ENCODE peak calls at places on chromosomes 3 and 15, in four cellular contexts. W, C, H and J are unnamed samples.

GRCh38 chr3:140501770-140502364 is 176.0 kb upstream of the TRIM42 start:
- DNase-seq in C (no peak), H (no peak), W (no peak), J (no peak)

GRCh38 chr3:148718982-148719862 is 21.5 kb downstream of the AGTR1 start:
- DNase-seq in C (no peak), H (no peak), W (no peak), J (no peak)

GRCh38 chr3:69009559-69010410 is 3.7 kb downstream of the EOGT start:
- DNase-seq in W (no peak), C (no peak), H (no peak), J (no peak)

GRCh38 chr15:37014137-37014536 is 86.2 kb downstream of the MEIS2 start:
- DNase-seq in C (no peak), W (no peak), H (no peak), J (no peak)

GRCh38 chr3:169362261-169362660 is 301.3 kb downstream of the MECOM start:
- DNase-seq in C (no peak), W (no peak), H (no peak), J (no peak)

GRCh38 chr3:58150800-58151199 is 60.0 kb downstream of the DNASE1L3 start:
- DNase-seq in H (no peak), C (no peak), W (no peak), J (no peak)

GRCh38 chr15:52318729-52319500 is 23.3 kb upstream of the MYO5C start:
- DNase-seq in C (no peak), H (no peak), W (no peak), J (no peak)

GRCh38 chr3:1855836-1856235 is 242.8 kb upstream of the CNTN4 start:
- DNase-seq in H (no peak), W (no peak), C (no peak), J (no peak)

GRCh38 chr3:164416491-164417222 is 661.6 kb downstream of the SI start:
- DNase-seq in W (no peak), C (no peak), H (no peak), J (no peak)

GRCh38 chr15:63870403-63871209 is 36.9 kb upstream of the HERC1 start:
- DNase-seq in W (no peak), H (no peak), C (no peak), J (no peak)

GRCh38 chr3:89367166-89367565 is 259.7 kb downstream of the EPHA3 start:
- DNase-seq in H (no peak), W (no peak), C (no peak), J (no peak)

GRCh38 chr3:159881208-159881607 is 107.4 kb upstream of the IL12A start:
- DNase-seq in C (no peak), W (no peak), H (no peak), J (no peak)

GRCh38 chr3:5634411-5634810 is 446.9 kb downstream of the EDEM1 start:
- DNase-seq in C (no peak), H (no peak), W (no peak), J (no peak)

GRCh38 chr3:196055683-196056270 is 26.1 kb downstream of the TFRC start:
- DNase-seq in C (no peak), W (no peak), H (no peak), J (no peak)

GRCh38 chr15:60704129-60704528 is 225.2 kb upstream of the ICE2 start:
- DNase-seq in H (no peak), C (no peak), W (no peak), J (no peak)

GRCh38 chr3:61114316-61114953 is 136.8 kb downstream of the FHIT start:
- DNase-seq in H (no peak), C (no peak), W (no peak), J (no peak)

GRCh38 chr3:136818851-136819783 is at the start of gene SLC35G2:
- DNase-seq in C (peak; percentile 18), W (peak; percentile 59), H (no peak), J (no peak)

GRCh38 chr3:187858086-187858485 is 112.8 kb upstream of the BCL6 start:
- DNase-seq in W (no peak), H (no peak), C (no peak), J (no peak)

GRCh38 chr3:27368831-27369607 is at the start of gene NEK10:
- DNase-seq in W (peak; percentile 96), C (peak; percentile 90), H (peak; percentile 76), J (peak; percentile 94)

GRCh38 chr3:187740446-187741399 is 4.5 kb downstream of the BCL6 start:
- DNase-seq in C (peak; percentile 82), W (peak; percentile 62), H (no peak), J (no peak)

GRCh38 chr15:68055224-68055705 is 1.1 kb downstream of the PIAS1 start:
- DNase-seq in H (peak; percentile 40), C (peak; percentile 39), W (peak; percentile 70), J (peak; percentile 33)

GRCh38 chr15:94231728-94232086 is 346 bp downstream of the MCTP2 start:
- DNase-seq in H (no peak), W (peak; percentile 24), C (no peak), J (no peak)

GRCh38 chr15:87528873-87529272 is 727.7 kb downstream of the NTRK3 start:
- DNase-seq in H (no peak), W (no peak), C (no peak), J (no peak)

GRCh38 chr15:80695911-80696651 is 971 bp downstream of the ABHD17C start:
- DNase-seq in C (peak; percentile 15), W (peak; percentile 27), H (peak; percentile 26), J (no peak)